ENCODE peak calls at places on chromosome 21, in six cellular contexts. F, P, B, M, J and T are unnamed samples.

GRCh38 chr21:36694041-36694515 is 4.8 kb upstream of the SIM2 start:
- DNase-seq in F (peak), P (no peak), B (no peak), M (no peak), J (no peak), T (no peak)

GRCh38 chr21:16773206-16773605 is 739.6 kb upstream of the CXADR start:
- DNase-seq in F (peak), P (no peak), B (no peak), M (peak), J (no peak), T (no peak)

GRCh38 chr21:42777757-42778344 is 101.5 kb downstream of the WDR4 start:
- DNase-seq in F (no peak), P (no peak), B (no peak), M (no peak), J (no peak), T (no peak)

GRCh38 chr21:41068411-41069304 is 99.3 kb upstream of the BACE2 start:
- DNase-seq in F (peak), P (peak), B (peak), M (no peak), J (peak), T (peak)

GRCh38 chr21:40616377-40616704 is 230.6 kb downstream of the DSCAM start:
- DNase-seq in F (no peak), P (no peak), B (no peak), M (no peak), J (no peak), T (no peak)

GRCh38 chr21:17783816-17784598 is 35.1 kb downstream of the C21orf91 start:
- DNase-seq in F (no peak), P (no peak), B (no peak), M (no peak), J (no peak), T (no peak)

GRCh38 chr21:15066231-15066577 is 1.4 kb upstream of the NRIP1 start:
- DNase-seq in F (no peak), P (no peak), B (no peak), M (no peak), J (no peak), T (no peak)

GRCh38 chr21:39373634-39374033 is 24.7 kb upstream of the HMGN1 start:
- DNase-seq in F (peak), P (no peak), B (no peak), M (peak), J (no peak), T (peak)

GRCh38 chr21:42670884-42671283 is 17.5 kb downstream of the PDE9A start:
- DNase-seq in F (no peak), P (no peak), B (no peak), M (peak), J (no peak), T (no peak)

GRCh38 chr21:38507374-38507942 is 9.2 kb upstream of the ERG start:
- DNase-seq in F (no peak), P (no peak), B (no peak), M (no peak), J (no peak), T (no peak)

GRCh38 chr21:9738527-9738926 is 782.9 kb upstream of the TPTE start:
- DNase-seq in F (no peak), P (no peak), B (no peak), M (no peak), J (no peak), T (no peak)

GRCh38 chr21:17726047-17726446 is 93.1 kb downstream of the C21orf91 start:
- DNase-seq in F (peak), P (peak), B (no peak), M (peak), J (no peak), T (no peak)

GRCh38 chr21:14495075-14495474 is 51.0 kb downstream of the SAMSN1 start:
- DNase-seq in F (no peak), P (no peak), B (no peak), M (no peak), J (no peak), T (no peak)

GRCh38 chr21:26849428-26850115 is 4.4 kb upstream of the ADAMTS1 start:
- DNase-seq in F (peak), P (no peak), B (peak), M (peak), J (no peak), T (no peak)

GRCh38 chr21:28419811-28420210 is 572.9 kb downstream of the LTN1 start:
- DNase-seq in F (no peak), P (no peak), B (no peak), M (no peak), J (no peak), T (no peak)

GRCh38 chr21:43195131-43196021 is 26.6 kb downstream of the CRYAA start:
- DNase-seq in F (no peak), P (no peak), B (no peak), M (peak), J (no peak), T (peak)

GRCh38 chr21:19458295-19458694 is 1054.7 kb upstream of the TMPRSS15 start:
- DNase-seq in F (no peak), P (no peak), B (no peak), M (no peak), J (no peak), T (no peak)

GRCh38 chr21:39048574-39048973 is 134.7 kb downstream of the PSMG1 start:
- DNase-seq in F (peak), P (peak), B (no peak), M (peak), J (no peak), T (no peak)

GRCh38 chr21:38367646-38368045 is 110.9 kb downstream of the KCNJ15 start:
- DNase-seq in F (no peak), P (no peak), B (no peak), M (no peak), J (no peak), T (no peak)

GRCh38 chr21:41976611-41977010 is 22.8 kb upstream of the C2CD2 start:
- DNase-seq in F (no peak), P (no peak), B (no peak), M (no peak), J (no peak), T (no peak)

GRCh38 chr21:42388740-42389448 is 7.0 kb downstream of the TMPRSS3 start:
- DNase-seq in F (no peak), P (no peak), B (no peak), M (no peak), J (no peak), T (no peak)

GRCh38 chr21:38818336-38818723 is 12.6 kb downstream of the ETS2 start:
- DNase-seq in F (no peak), P (no peak), B (no peak), M (no peak), J (no peak), T (no peak)

GRCh38 chr21:35508389-35508888 is 459.3 kb upstream of the RUNX1 start:
- DNase-seq in F (peak), P (peak), B (peak), M (peak), J (peak), T (peak)
- H2BK5ac ChIP-seq in F (no peak), P (no peak), B (no peak), M (no peak), J (no peak), T (no peak)

DNA sequence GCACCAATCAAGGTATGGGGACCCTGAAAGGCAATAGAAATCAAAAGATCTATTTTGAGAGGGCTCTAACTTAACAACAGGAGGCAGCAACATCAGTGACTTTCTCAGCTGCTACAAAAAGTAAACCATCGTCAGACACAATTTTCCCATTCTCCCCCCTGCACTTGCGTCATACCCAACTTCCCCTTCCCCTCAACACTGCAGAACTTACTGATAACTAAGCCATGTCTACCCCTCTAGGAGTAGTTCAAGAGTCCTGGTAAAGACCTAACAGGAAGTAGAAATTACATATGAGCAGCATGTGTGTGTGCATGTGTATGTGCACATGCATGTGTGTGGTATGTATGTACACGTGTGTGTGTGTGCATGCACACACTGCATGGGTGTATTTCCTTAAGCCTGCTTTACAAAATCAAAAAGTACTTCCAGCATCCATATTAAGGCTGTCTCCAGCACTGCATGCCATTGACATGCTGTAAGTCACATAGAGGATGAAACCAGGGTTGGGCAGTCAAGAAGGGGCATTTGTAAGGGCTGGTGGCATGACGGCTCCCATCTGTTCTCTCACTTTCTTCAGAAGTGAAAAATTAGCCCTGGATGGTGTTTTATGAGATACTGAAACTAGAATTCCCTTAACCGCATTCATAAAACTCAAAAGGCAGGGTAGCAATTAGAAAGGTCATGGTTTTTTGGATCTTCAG is 460.1 kb upstream of the RUNX1 start:
- DNase-seq in F (no peak), P (no peak), B (no peak), M (peak), J (no peak), T (no peak)
- H3K14ac ChIP-seq in F (no peak), P (no peak), B (no peak), M (peak), J (no peak), T (no peak)

DNA sequence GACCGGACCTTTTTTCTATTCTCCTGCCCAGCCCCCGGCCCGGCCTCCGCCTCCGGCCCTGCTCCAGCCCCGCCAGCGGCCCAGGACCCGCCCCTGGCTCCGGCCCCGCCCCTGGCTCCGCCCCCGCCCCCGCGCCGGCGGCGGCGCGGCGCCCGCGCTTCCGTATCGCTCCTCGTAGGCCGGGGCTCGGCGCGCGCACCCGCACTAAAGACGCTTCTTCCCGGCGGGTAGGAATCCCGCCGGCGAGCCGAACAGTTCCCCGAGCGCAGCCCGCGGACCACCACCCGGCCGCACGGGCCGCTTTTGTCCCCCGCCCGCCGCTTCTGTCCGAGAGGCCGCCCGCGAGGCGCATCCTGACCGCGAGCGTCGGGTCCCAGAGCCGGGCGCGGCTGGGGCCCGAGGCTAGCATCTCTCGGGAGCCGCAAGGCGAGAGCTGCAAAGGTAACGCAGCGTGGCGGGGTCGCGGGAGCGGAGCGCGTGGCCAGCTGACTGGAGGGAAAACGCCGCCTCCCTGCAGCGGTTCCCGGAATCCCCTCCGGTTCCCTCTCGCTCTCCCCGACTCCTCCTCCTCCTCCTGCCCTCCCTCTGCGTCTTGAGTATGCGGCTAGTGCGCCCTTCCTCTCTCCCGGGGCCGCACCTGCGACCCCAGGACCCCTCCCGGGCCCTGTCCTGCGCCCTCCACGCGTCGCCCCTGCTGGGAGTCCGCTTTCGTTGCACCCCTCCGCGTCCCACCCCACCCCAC is at the start of gene IFNAR2:
- DNase-seq in F (peak), P (peak), B (peak), M (peak), J (peak), T (peak)
- H2BK5ac ChIP-seq in F (peak), P (peak), B (peak), M (peak), J (peak), T (no peak)

DNA sequence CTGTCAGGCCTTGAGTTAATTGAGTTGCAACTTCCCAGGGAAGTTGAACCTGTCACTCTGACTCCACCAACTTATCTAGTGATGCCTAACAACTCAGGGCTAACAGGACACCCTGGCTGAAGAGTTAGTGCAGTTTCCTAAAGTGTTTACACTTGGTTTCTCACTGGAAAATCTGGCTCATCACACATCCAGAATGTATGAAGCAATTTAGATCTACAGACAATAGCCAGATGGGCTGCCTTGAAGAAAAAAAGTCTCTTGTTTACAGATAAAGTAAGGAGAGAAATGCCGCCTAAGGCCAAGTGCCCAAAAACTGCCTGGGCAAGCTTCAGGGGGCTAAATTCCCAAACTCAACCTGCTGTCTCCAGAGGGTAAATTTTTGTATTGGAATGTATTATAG is 446.3 kb upstream of the NCAM2 start:
- DNase-seq in F (no peak), P (no peak), B (no peak), M (peak), J (no peak), T (no peak)
- H3K14ac ChIP-seq in F (no peak), P (no peak), B (no peak), M (no peak), J (no peak), T (no peak)

GRCh38 chr21:46324390-46325072 is 575 bp downstream of the PCNT start:
- DNase-seq in F (peak), P (peak), B (peak), M (peak), J (peak), T (peak)
- H2BK5ac ChIP-seq in F (peak), P (peak), B (peak), M (peak), J (peak), T (no peak)

GRCh38 chr21:44840771-44841170 is 22.9 kb upstream of the SUMO3 start:
- DNase-seq in F (no peak), P (no peak), B (no peak), M (no peak), J (no peak), T (no peak)

GRCh38 chr21:44845418-44846200 is 27.7 kb upstream of the SUMO3 start:
- DNase-seq in F (peak), P (peak), B (peak), M (peak), J (peak), T (peak)

GRCh38 chr21:44844256-44844655 is 26.4 kb upstream of the SUMO3 start:
- DNase-seq in F (no peak), P (no peak), B (no peak), M (no peak), J (no peak), T (peak)

GRCh38 chr21:44842087-44842486 is 24.2 kb upstream of the SUMO3 start:
- DNase-seq in F (no peak), P (no peak), B (no peak), M (no peak), J (no peak), T (no peak)

GRCh38 chr21:44842721-44843445 is 25.0 kb upstream of the SUMO3 start:
- DNase-seq in F (no peak), P (no peak), B (no peak), M (no peak), J (no peak), T (no peak)
- H3K14ac ChIP-seq in F (no peak), P (no peak), B (no peak), M (no peak), J (no peak), T (no peak)

GRCh38 chr21:45976666-45977335 is 4.8 kb upstream of the COL6A1 start:
- DNase-seq in F (no peak), P (no peak), B (no peak), M (no peak), J (no peak), T (peak)
- H2BK5ac ChIP-seq in F (no peak), P (no peak), B (no peak), M (no peak), J (peak), T (no peak)

GRCh38 chr21:31455506-31455905 is 111.4 kb upstream of the TIAM1 start:
- DNase-seq in F (no peak), P (no peak), B (no peak), M (no peak), J (no peak), T (no peak)
- H3K14ac ChIP-seq in F (no peak), P (no peak), B (no peak), M (no peak), J (no peak), T (no peak)